ENCODE peak calls at places on chromosomes 12 and 14, in six cellular contexts. Q, H, K, Y, N and P are unnamed samples.

GRCh38 chr14:52241102-52241793 is 26.2 kb upstream of the PTGDR start:
- ATAC-seq in K (no peak), Y (peak), Q (no peak), N (peak), H (no peak), P (peak)

GRCh38 chr12:79347852-79348251 is 342.9 kb downstream of the PAWR start:
- ATAC-seq in K (no peak), Q (no peak), H (no peak), Y (no peak), N (no peak), P (no peak)

GRCh38 chr12:99810718-99811593 is 163.4 kb downstream of the GARIN6 start:
- ATAC-seq in H (no peak), N (no peak), Q (no peak), Y (no peak), K (no peak), P (no peak)

GRCh38 chr14:65403231-65403630 is 9.3 kb upstream of the FUT8 start:
- ATAC-seq in K (no peak), H (no peak), N (no peak), Q (no peak), Y (no peak), P (no peak)

GRCh38 chr12:1970331-1970900 is 33.8 kb downstream of the DCP1B start:
- ATAC-seq in Y (no peak), Q (no peak), K (peak), H (no peak), N (no peak), P (no peak)

GRCh38 chr12:76274699-76275098 is 73.5 kb downstream of the BBS10 start:
- ATAC-seq in N (peak), K (no peak), Q (no peak), H (no peak), Y (peak), P (no peak)

GRCh38 chr14:61426048-61426447 is 104.7 kb downstream of the PRKCH start:
- ATAC-seq in H (no peak), Y (no peak), N (no peak), Q (no peak), K (no peak), P (no peak)

GRCh38 chr12:101468948-101469347 is 6.2 kb upstream of the SPIC start:
- ATAC-seq in N (no peak), Y (no peak), Q (no peak), K (no peak), H (no peak), P (no peak)

GRCh38 chr12:110280784-110281548 is at the start of gene ATP2A2:
- ATAC-seq in H (peak), Y (peak), Q (peak), K (peak), N (peak), P (peak)

GRCh38 chr14:71538949-71539659 is 393.1 kb upstream of the RGS6 start:
- ATAC-seq in N (no peak), K (no peak), Q (no peak), Y (no peak), H (no peak), P (no peak)

GRCh38 chr12:122051231-122051876 is 27.2 kb upstream of the MLXIP start:
- ATAC-seq in N (no peak), H (peak), K (peak), Y (peak), Q (no peak), P (no peak)

GRCh38 chr14:89259951-89260350 is 157.1 kb downstream of the FOXN3 start:
- ATAC-seq in K (no peak), Y (no peak), N (no peak), Q (no peak), H (no peak), P (no peak)

GRCh38 chr14:32938719-32939253 is at the start of gene NPAS3:
- ATAC-seq in Q (peak), N (peak), Y (peak), K (peak), H (no peak), P (peak)

GRCh38 chr12:93860659-93861373 is 183.6 kb downstream of the CRADD start:
- ATAC-seq in Y (no peak), N (no peak), Q (no peak), H (no peak), K (no peak), P (no peak)

GRCh38 chr12:108685469-108686247 is 45.7 kb downstream of the CORO1C start:
- ATAC-seq in H (no peak), Y (peak), K (no peak), Q (no peak), N (no peak), P (no peak)

GRCh38 chr14:90632868-90633267 is 183.4 kb downstream of the TTC7B start:
- ATAC-seq in Y (peak), H (no peak), N (peak), Q (no peak), K (no peak), P (no peak)

GRCh38 chr14:74518221-74518620 is 24.7 kb downstream of the ISCA2 start:
- ATAC-seq in N (no peak), K (no peak), Q (no peak), H (no peak), Y (no peak), P (no peak)

GRCh38 chr14:101103321-101103901 is 199.9 kb upstream of the RTL1 start:
- ATAC-seq in Q (no peak), H (no peak), K (no peak), Y (no peak), N (no peak), P (no peak)

GRCh38 chr14:93549578-93549977 is 118.8 kb downstream of the UNC79 start:
- ATAC-seq in H (no peak), Y (no peak), N (no peak), K (no peak), Q (no peak), P (no peak)

GRCh38 chr14:72535485-72535884 is 358.4 kb downstream of the DPF3 start:
- ATAC-seq in Y (no peak), Q (peak), K (no peak), N (peak), H (no peak), P (peak)

GRCh38 chr12:107372229-107372658 is 278.9 kb upstream of the CRY1 start:
- ATAC-seq in H (no peak), Q (peak), K (peak), Y (no peak), N (peak), P (no peak)

GRCh38 chr12:132437252-132438138 is 52.5 kb upstream of the FBRSL1 start:
- ATAC-seq in K (no peak), Y (no peak), Q (peak), H (no peak), N (peak), P (no peak)

GRCh38 chr12:109277899-109278762 is 31.0 kb downstream of the FOXN4 start:
- ATAC-seq in K (peak), Y (peak), N (no peak), Q (no peak), H (no peak), P (no peak)

GRCh38 chr12:91811481-91812287 is 334.0 kb downstream of the BTG1 start:
- ATAC-seq in N (peak), Q (peak), K (peak), Y (peak), H (peak), P (peak)

GRCh38 chr12:116544656-116545055 is 14.5 kb upstream of the MAP1LC3B2 start:
- ATAC-seq in Q (no peak), N (no peak), K (peak), H (no peak), Y (no peak), P (no peak)

GRCh38 chr12:132427999-132428871 is 61.7 kb upstream of the FBRSL1 start:
- ATAC-seq in N (no peak), Q (peak), Y (no peak), K (no peak), H (no peak), P (no peak)

GRCh38 chr14:74934476-74935339 is 11.6 kb upstream of the RPS6KL1 start:
- ATAC-seq in Y (peak), N (no peak), Q (no peak), K (peak), H (no peak), P (no peak)

GRCh38 chr12:27931390-27931789 is 41.1 kb downstream of the PTHLH start:
- ATAC-seq in H (no peak), Y (no peak), N (no peak), Q (no peak), K (no peak), P (no peak)

GRCh38 chr12:6084261-6084968 is 40.1 kb downstream of the VWF start:
- ATAC-seq in Q (no peak), K (peak), H (no peak), N (no peak), Y (peak), P (no peak)

GRCh38 chr12:131529196-131530040 is 181.5 kb upstream of the SFSWAP start:
- ATAC-seq in K (no peak), Q (no peak), N (no peak), H (no peak), Y (no peak), P (no peak)

GRCh38 chr14:92489394-92490238 is 24.0 kb upstream of the RIN3 start:
- ATAC-seq in H (no peak), Q (no peak), K (no peak), Y (no peak), N (no peak), P (no peak)